ENCODE peak calls at places on chromosomes 16 and 17, in four cellular contexts. M is neural progenitor cell, O is IMR-90, T is MM.1S. C is an unnamed sample. For H3K4me1 and H3K36me3, the result is how much of the 10 kb centered on the place peaks cover.

GRCh38 chr16:19410435-19411153 is 7.1 kb upstream of the TMC5 start:
- DNase-seq in O (no peak), T (peak), M (peak), C (no peak)

GRCh38 chr16:76579277-76579676 is 302.1 kb downstream of the CNTNAP4 start:
- DNase-seq in O (no peak), M (peak), T (no peak), C (no peak)

GRCh38 chr17:27153005-27153404 is 140.9 kb upstream of the WSB1 start:
- DNase-seq in T (no peak), M (no peak), O (peak), C (peak)

GRCh38 chr16:53084141-53084541 is 29.4 kb downstream of the CHD9 start:
- DNase-seq in M (no peak), O (no peak), T (no peak), C (no peak)

GRCh38 chr16:26992661-26993365 is 73.9 kb upstream of the C16orf82 start:
- DNase-seq in T (no peak), M (peak), O (no peak), C (no peak)

GRCh38 chr17:73072254-73072962 is 20.1 kb downstream of the SLC39A11 start:
- DNase-seq in M (no peak), O (no peak), T (no peak), C (peak)

GRCh38 chr16:57682809-57683318 is 11.7 kb upstream of the DRC7 start:
- DNase-seq in T (no peak), O (no peak), M (no peak), C (no peak)

GRCh38 chr17:20092973-20093626 is 83.9 kb downstream of the SPECC1 start:
- DNase-seq in T (no peak), M (no peak), O (no peak), C (no peak)

GRCh38 chr17:10018461-10018891 is 113.4 kb upstream of the RCVRN start:
- DNase-seq in M (peak), O (no peak), T (no peak), C (no peak)

GRCh38 chr17:79226037-79226436 is 151.4 kb downstream of the ENGASE start:
- DNase-seq in T (no peak), M (no peak), O (no peak), C (no peak)

GRCh38 chr17:4162775-4163498 is 19.9 kb downstream of the CYB5D2 start:
- DNase-seq in O (peak), M (no peak), T (no peak), C (no peak)

GRCh38 chr16:70681382-70682238 is 4.2 kb downstream of the MTSS2 start:
- DNase-seq in T (no peak), M (no peak), O (no peak), C (no peak)

GRCh38 chr17:76275382-76276068 is 10.4 kb downstream of the UBALD2 start:
- DNase-seq in O (no peak), M (no peak), T (no peak), C (no peak)

GRCh38 chr16:29029168-29029994 is 44.5 kb downstream of the LAT start:
- DNase-seq in T (no peak), O (peak), M (peak), C (peak)

GRCh38 chr17:80844418-80844990 is 147.1 kb upstream of the CHMP6 start:
- DNase-seq in M (no peak), T (no peak), O (no peak), C (no peak)

GRCh38 chr17:35900280-35900679 is 20.1 kb upstream of the CCL5 start:
- DNase-seq in T (no peak), O (no peak), M (no peak), C (no peak)

GRCh38 chr16:17334096-17334495 is 136.7 kb downstream of the XYLT1 start:
- DNase-seq in M (no peak), O (peak), T (no peak), C (peak)

GRCh38 chr16:71610936-71611871 is 14.8 kb upstream of the MARVELD3 start:
- DNase-seq in T (peak), O (peak), M (peak), C (peak)

GRCh38 chr16:54193656-54194007 is 93.0 kb downstream of the IRX3 start:
- DNase-seq in T (peak), O (peak), M (peak), C (peak)

GRCh38 chr16:15742716-15743115 is 92.7 kb downstream of the NDE1 start:
- DNase-seq in T (no peak), M (no peak), O (no peak), C (no peak)

GRCh38 chr16:5024632-5025031 is 9.1 kb downstream of the NAGPA start:
- DNase-seq in O (no peak), M (peak), T (peak), C (peak)

GRCh38 chr16:84174396-84174795 is 12.5 kb downstream of the TAF1C start:
- DNase-seq in T (no peak), M (no peak), O (no peak), C (no peak)

GRCh38 chr16:4913130-4913773 is 23.7 kb downstream of the PPL start:
- DNase-seq in M (peak), O (no peak), T (peak), C (no peak)

GRCh38 chr16:11799509-11800384 is 2.7 kb upstream of the ZC3H7A start:
- DNase-seq in T (no peak), O (no peak), M (no peak), C (no peak)

GRCh38 chr17:78284146-78284545 is 52.7 kb downstream of the TMEM235 start:
- DNase-seq in M (no peak), T (no peak), O (peak), C (no peak)

GRCh38 chr16:84867696-84868095 is 47.9 kb downstream of the CRISPLD2 start:
- DNase-seq in T (no peak), O (no peak), M (no peak), C (no peak)

GRCh38 chr17:77772461-77772897 is 186.0 kb upstream of the TNRC6C start:
- DNase-seq in O (peak), T (peak), M (peak), C (peak)

GRCh38 chr16:75193730-75194444 is 13.1 kb downstream of the CTRB2 start:
- DNase-seq in M (no peak), T (no peak), O (no peak), C (no peak)

GRCh38 chr17:2400474-2400866 is 390 bp downstream of the MNT start:
- DNase-seq in O (no peak), M (peak), T (peak), C (no peak)
- H3K4me1 ChIP-seq in O (under half), M (under half), T (under half), C (half or more)

GRCh38 chr17:6608321-6608720 is 32.2 kb downstream of the KIAA0753 start:
- DNase-seq in M (no peak), O (peak), T (no peak), C (peak)
- H3K36me3 ChIP-seq in M (under half), O (under half), T (under half), C (under half)

GRCh38 chr17:17719966-17720543 is 38.8 kb downstream of the RAI1 start:
- DNase-seq in O (no peak), M (no peak), T (no peak), C (no peak)

GRCh38 chr17:17718251-17718650 is 37.0 kb downstream of the RAI1 start:
- DNase-seq in M (no peak), O (no peak), T (peak), C (no peak)

GRCh38 chr17:17721140-17721668 is 39.9 kb downstream of the RAI1 start:
- DNase-seq in O (no peak), M (no peak), T (no peak), C (no peak)

GRCh38 chr17:17716837-17717523 is 35.7 kb downstream of the RAI1 start:
- DNase-seq in O (no peak), T (no peak), M (no peak), C (no peak)

GRCh38 chr17:17719199-17719940 is 38.1 kb downstream of the RAI1 start:
- DNase-seq in M (no peak), T (no peak), O (no peak), C (no peak)
- H3K4me2 ChIP-seq in M (no peak), T (no peak), O (no peak), C (no peak)

GRCh38 chr16:89870440-89870839 is 3.0 kb upstream of the TCF25 start:
- DNase-seq in T (no peak), O (no peak), M (no peak), C (no peak)
- H3K4me1 ChIP-seq in T (under half), O (under half), M (under half), C (under half)

GRCh38 chr16:14223632-14224031 is 152.5 kb downstream of the MRTFB start:
- DNase-seq in T (no peak), O (no peak), M (no peak), C (no peak)

GRCh38 chr16:14219983-14220382 is 148.9 kb downstream of the MRTFB start:
- DNase-seq in T (no peak), M (no peak), O (no peak), C (no peak)

DNA sequence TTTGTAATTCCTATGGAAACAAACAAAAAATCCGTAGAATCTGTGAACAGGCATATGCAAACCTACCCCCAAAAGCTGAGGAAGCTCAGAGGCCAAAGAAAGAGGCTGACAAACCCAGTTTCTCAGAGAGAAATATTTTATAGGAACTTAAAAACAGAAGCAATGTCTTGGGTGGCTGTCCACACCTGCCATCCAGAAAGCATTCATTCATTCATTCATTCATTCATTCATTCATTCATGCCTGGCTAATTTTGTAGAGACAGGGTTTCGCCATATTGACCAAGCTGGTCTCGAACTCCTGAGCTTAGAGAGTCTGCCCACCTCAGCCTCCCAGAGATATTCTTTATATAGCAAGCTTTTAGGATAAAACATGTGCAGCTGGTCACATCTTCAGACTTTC is 154.3 kb downstream of the MRTFB start:
- DNase-seq in T (no peak), O (no peak), M (no peak), C (no peak)
- H3K36me3 ChIP-seq in T (under half), O (under half), M (under half), C (under half)

GRCh38 chr16:55346475-55346874 is 22.5 kb downstream of the IRX6 start:
- DNase-seq in T (no peak), O (no peak), M (no peak), C (no peak)

GRCh38 chr16:55357241-55357640 is 33.2 kb downstream of the IRX6 start:
- DNase-seq in T (no peak), O (no peak), M (no peak), C (no peak)

GRCh38 chr16:55349867-55350266 is 25.9 kb downstream of the IRX6 start:
- DNase-seq in M (no peak), T (no peak), O (no peak), C (peak)

DNA sequence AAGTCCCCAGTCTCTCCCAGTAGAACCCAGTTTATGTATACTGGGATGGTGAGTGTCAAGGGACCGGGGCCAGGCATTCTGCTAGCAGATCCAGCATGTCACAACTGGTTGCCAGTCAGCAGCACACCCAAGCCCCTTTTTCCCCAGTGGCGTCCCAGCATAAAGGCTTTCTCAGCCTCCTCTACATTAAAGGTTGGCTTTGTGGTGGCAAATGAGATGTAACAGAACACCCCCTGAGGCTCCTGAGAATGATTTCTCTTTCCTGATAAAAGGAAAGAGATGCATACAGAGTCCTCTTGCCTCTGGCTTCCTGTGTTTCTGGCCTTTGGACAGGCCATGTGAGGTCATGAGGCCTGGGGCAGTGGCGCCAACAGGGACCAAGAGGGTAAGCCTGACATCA is 27.9 kb downstream of the IRX6 start:
- DNase-seq in T (no peak), M (no peak), O (no peak), C (no peak)
- H3K4me2 ChIP-seq in T (no peak), M (no peak), O (no peak), C (no peak)

DNA sequence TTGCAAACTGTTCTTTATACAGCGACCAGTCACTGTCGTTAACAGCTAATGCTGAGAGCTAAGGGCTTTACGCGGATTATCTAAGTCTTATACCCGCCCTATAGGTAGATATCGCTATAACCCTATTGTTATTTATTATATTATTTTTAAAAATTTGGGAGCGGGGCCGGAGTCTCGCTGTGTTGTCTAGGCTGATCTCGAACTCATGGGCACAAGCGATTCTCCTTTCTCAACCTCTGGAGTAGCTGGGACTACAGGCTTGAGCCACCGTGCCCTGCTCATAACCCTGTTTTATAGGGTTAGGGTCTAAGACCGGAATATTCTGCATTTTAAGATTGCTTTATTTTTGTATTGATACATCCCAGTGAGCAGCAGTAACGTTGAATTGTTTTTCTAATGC is 24.7 kb downstream of the DEF8 start:
- DNase-seq in T (no peak), O (no peak), M (no peak), C (no peak)
- H3K4me1 ChIP-seq in T (under half), O (under half), M (under half), C (under half)

GRCh38 chr16:14365200-14365851 is 264.7 kb downstream of the PARN start:
- DNase-seq in T (no peak), O (no peak), M (no peak), C (peak)

GRCh38 chr16:14364386-14365199 is 265.5 kb downstream of the PARN start:
- DNase-seq in M (peak), T (no peak), O (peak), C (peak)

GRCh38 chr16:14366447-14366846 is 263.6 kb downstream of the PARN start:
- DNase-seq in T (no peak), M (no peak), O (no peak), C (no peak)

GRCh38 chr16:14362774-14363371 is 267.2 kb downstream of the PARN start:
- DNase-seq in T (no peak), M (no peak), O (peak), C (peak)

GRCh38 chr16:14364112-14364385 is 266.0 kb downstream of the PARN start:
- DNase-seq in T (no peak), M (no peak), O (no peak), C (no peak)
- H3K36me3 ChIP-seq in T (under half), M (under half), O (under half), C (under half)

GRCh38 chr17:57597531-57598453 is 147.3 kb downstream of the CCDC182 start:
- DNase-seq in M (peak), T (no peak), O (peak), C (peak)
- H3K4me2 ChIP-seq in M (peak), T (no peak), O (no peak), C (no peak)